ENCODE peak calls at places on chromosomes 3 and 15, in five cellular contexts. W is suprapubic skin; R is CD8-positive, alpha-beta T cell; P is colonic mucosa; F is upper lobe of right lung. S is an unnamed sample.

GRCh38 chr3:127997961-127998360 is 54.3 kb upstream of the SEC61A1 start:
- DNase-seq in F (no peak), P (no peak), R (no peak), W (no peak), S (no peak)

GRCh38 chr3:12663311-12663935 is 494 bp downstream of the RAF1 start:
- DNase-seq in R (no peak), P (peak), F (no peak), W (peak), S (no peak)

GRCh38 chr3:6066397-6066796 is 794.5 kb upstream of the GRM7 start:
- DNase-seq in R (no peak), W (no peak), P (no peak), F (no peak), S (no peak)

GRCh38 chr15:92091155-92091734 is 237.7 kb downstream of the SLCO3A1 start:
- DNase-seq in F (peak), W (no peak), R (no peak), P (peak), S (no peak)

GRCh38 chr3:63051920-63052319 is 176.7 kb upstream of the CADPS start:
- DNase-seq in R (no peak), P (peak), F (no peak), W (no peak), S (no peak)

GRCh38 chr3:111725706-111726105 is 130.6 kb upstream of the ZBED2 start:
- DNase-seq in P (no peak), R (no peak), F (no peak), W (no peak), S (no peak)

GRCh38 chr3:196141866-196142673 is 60.2 kb upstream of the TFRC start:
- DNase-seq in F (peak), R (no peak), W (no peak), P (no peak), S (no peak)

GRCh38 chr15:66404122-66404521 is 17.4 kb downstream of the MAP2K1 start:
- DNase-seq in R (no peak), W (no peak), F (no peak), P (no peak), S (no peak)

GRCh38 chr3:156668073-156668763 is 6.2 kb upstream of the TIPARP start:
- DNase-seq in F (no peak), W (no peak), P (peak), R (no peak), S (no peak)

GRCh38 chr3:137204409-137204808 is 246.6 kb downstream of the IL20RB start:
- DNase-seq in P (no peak), W (no peak), R (no peak), F (no peak), S (no peak)

GRCh38 chr3:46566040-46566631 is at the start of gene LRRC2:
- DNase-seq in W (peak), R (no peak), P (peak), F (peak), S (peak)

GRCh38 chr3:134650431-134651346 is at the start of gene KY:
- DNase-seq in W (peak), P (no peak), F (peak), R (no peak), S (peak)

GRCh38 chr15:89057506-89058133 is 30.6 kb upstream of the ABHD2 start:
- DNase-seq in R (peak), P (peak), W (peak), F (peak), S (peak)

GRCh38 chr3:149352556-149352955 is 19.1 kb upstream of the TM4SF18 start:
- DNase-seq in W (peak), P (peak), F (peak), R (no peak), S (peak)

GRCh38 chr3:30913176-30913575 is 18.7 kb upstream of the GADL1 start:
- DNase-seq in P (no peak), W (no peak), F (no peak), R (no peak), S (no peak)

GRCh38 chr15:56240390-56240789 is 3.3 kb downstream of the RFX7 start:
- DNase-seq in R (no peak), F (no peak), P (no peak), W (no peak), S (no peak)

GRCh38 chr3:127141921-127142730 is 50.8 kb upstream of the PRR23E start:
- DNase-seq in R (no peak), P (peak), F (no peak), W (no peak), S (no peak)

GRCh38 chr3:39142067-39142466 is 11.3 kb downstream of the CSRNP1 start:
- DNase-seq in R (no peak), F (no peak), P (peak), W (no peak), S (no peak)

GRCh38 chr3:35790764-35791163 is 151.4 kb downstream of the ARPP21 start:
- DNase-seq in W (no peak), P (no peak), R (no peak), F (no peak), S (no peak)

GRCh38 chr3:185847506-185847905 is 22.7 kb upstream of the IGF2BP2 start:
- DNase-seq in F (no peak), W (no peak), R (no peak), P (no peak), S (no peak)

GRCh38 chr3:150242220-150242938 is 165.7 kb upstream of the TSC22D2 start:
- DNase-seq in W (no peak), F (no peak), R (no peak), P (no peak), S (no peak)

GRCh38 chr3:157317895-157318294 is 118.8 kb upstream of the PTX3 start:
- DNase-seq in R (no peak), P (no peak), F (no peak), W (no peak), S (no peak)

GRCh38 chr3:12662593-12663310 is 1.2 kb downstream of the RAF1 start:
- DNase-seq in R (no peak), P (peak), W (no peak), F (peak), S (no peak)

GRCh38 chr3:58639001-58639400 is 27.6 kb downstream of the FAM3D start:
- DNase-seq in F (no peak), R (no peak), W (no peak), P (no peak), S (no peak)

GRCh38 chr3:179318876-179319275 is 4.0 kb upstream of the ZNF639 start:
- DNase-seq in W (no peak), F (no peak), P (no peak), R (no peak), S (no peak)

GRCh38 chr3:125050486-125051172 is 5.2 kb downstream of the HEG1 start:
- DNase-seq in F (no peak), P (no peak), W (no peak), R (no peak), S (no peak)

GRCh38 chr3:74897006-74897405 is 282.5 kb upstream of the CNTN3 start:
- DNase-seq in R (no peak), P (no peak), W (no peak), F (no peak), S (no peak)

GRCh38 chr3:66039590-66039887 is 821 bp upstream of the MAGI1 start:
- DNase-seq in R (no peak), W (no peak), F (peak), P (peak), S (peak)

GRCh38 chr3:52495777-52496602 is 852 bp downstream of the STAB1 start:
- DNase-seq in R (no peak), W (no peak), P (no peak), F (no peak), S (peak)

DNA sequence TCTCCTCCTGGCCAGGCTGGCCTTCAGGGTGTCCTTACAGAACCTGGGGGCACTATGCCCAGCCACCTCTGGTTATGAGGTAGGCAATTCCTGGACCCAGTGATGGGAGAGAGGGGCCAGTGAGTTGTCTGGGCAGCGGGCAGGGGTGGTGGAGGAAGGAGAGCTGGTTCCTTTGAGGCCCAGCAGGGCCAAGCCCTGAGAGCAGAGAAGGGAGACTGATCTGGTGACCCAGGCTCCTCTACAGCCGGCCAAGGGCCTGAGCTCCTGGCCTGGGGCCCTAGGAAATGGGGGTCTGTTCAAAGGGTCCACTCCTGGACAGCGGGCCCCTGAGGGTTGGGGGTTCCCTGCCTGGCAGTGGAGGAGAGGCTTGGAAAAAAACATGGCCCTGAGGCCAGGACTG is 7.9 kb downstream of the SLC38A3 start:
- DNase-seq in R (no peak), P (no peak), F (no peak), W (no peak), S (no peak)
- H3K27ac ChIP-seq in R (no peak), P (no peak), F (no peak), W (no peak), S (no peak)

GRCh38 chr15:90200534-90201139 is 493 bp upstream of the SEMA4B start:
- DNase-seq in R (no peak), P (peak), W (no peak), F (no peak), S (no peak)
- H3K27ac ChIP-seq in R (peak), P (peak), W (peak), F (peak), S (peak)

GRCh38 chr3:29486087-29486486 is 205.2 kb downstream of the RBMS3 start:
- DNase-seq in R (no peak), P (no peak), W (no peak), F (no peak), S (no peak)
- H3K27ac ChIP-seq in R (no peak), P (no peak), W (no peak), F (no peak), S (no peak)

GRCh38 chr15:62119926-62120273 is 45.2 kb downstream of the C2CD4B start:
- DNase-seq in W (no peak), P (no peak), R (no peak), F (no peak), S (no peak)
- H3K27ac ChIP-seq in W (peak), P (peak), R (no peak), F (peak), S (peak)

DNA sequence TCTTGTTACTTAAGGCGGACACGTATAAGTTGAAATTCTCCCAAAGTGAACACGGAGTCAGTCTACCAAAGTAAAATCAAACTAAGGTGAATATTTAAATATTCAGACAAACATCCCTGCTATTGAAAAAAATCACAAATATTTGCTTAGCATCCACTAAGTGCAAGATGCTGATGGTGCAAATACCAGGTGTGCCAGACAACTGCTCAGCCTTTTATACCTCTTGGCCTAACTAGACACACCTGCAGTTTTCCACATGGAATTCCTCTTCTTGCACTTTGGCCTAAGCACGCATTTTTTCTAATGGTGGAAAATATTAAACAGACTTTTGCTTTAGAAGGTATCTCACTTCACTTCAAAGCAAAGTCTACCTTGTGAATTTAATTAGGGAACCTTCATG is 84.1 kb upstream of the ICE2 start:
- DNase-seq in P (no peak), F (no peak), R (no peak), W (no peak), S (no peak)
- H3K27ac ChIP-seq in P (no peak), F (no peak), R (peak), W (no peak), S (no peak)

DNA sequence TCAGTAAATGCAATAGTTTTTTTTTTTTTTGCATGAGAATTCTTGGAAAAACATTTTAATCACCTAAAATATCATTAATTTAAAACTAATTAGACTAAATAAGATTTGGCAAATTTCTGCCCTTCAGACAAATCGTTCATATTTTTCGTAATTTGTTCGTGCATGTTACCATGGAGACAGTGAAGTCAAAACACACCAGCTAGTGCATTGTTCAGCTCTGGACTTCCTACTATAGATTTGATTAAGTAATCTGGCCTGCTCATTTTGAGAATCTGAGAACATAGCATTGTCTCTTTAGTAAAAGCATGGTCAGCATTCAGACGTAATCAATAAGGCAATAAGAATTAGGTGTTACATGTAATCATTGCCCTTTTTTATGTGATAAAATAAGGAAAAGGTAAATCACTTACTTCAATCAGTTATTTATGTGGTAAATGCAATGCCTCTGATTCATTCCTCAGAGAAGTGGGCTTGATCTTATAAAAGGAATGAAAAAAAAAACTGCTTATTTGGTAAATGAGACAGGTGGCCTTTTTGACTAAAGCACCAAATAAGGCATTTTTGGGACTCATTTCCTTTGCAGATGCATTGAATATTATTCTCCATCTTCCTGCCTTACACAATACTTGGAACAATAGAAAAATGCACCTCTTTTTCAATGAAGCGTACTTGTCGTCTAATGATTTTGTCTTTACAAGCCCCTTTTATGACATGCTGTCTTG is 84.6 kb upstream of the FNDC3B start:
- DNase-seq in R (no peak), F (no peak), P (no peak), W (no peak), S (no peak)
- H3K27ac ChIP-seq in R (no peak), F (no peak), P (no peak), W (no peak), S (no peak)

DNA sequence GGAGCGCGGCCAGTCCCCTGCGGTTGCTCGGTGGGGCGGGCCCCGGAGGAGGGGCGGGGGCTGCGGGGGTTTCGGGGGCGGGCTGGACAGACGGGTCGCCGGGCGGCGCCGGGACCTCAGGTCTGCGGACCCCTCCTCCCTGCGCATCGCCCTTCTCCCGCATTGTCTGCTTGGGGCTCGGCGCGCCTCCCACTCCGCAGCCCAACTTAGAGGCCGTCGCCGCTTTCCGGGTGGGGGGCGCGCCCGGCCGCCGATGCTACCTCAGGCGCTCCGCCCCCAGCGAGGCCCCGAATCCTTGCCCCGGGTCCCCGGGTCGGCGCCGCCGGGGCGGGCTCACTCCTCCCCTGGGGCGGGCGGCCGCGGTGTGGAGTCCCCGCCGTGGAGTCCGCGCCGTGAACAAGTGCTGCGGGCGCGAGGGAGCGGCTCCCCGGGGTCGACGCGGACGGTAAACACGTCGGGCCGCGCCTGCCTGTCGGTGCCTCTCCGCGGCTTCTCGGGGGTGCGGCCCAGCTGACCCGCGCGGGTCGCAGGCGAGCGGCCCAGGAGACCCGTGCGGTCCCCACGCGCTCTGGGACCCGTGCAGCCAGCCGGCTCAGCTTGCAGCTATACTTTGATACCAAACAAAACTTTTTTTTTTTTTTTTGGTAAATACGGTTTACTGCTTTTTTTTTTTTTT is 595 bp downstream of the AKAP13 start:
- DNase-seq in R (peak), W (no peak), P (peak), F (peak), S (no peak)
- H3K27ac ChIP-seq in R (peak), W (peak), P (peak), F (peak), S (peak)

S was measured in uterus.